ENCODE peak calls at places on chromosomes 2 and 18, in nine cellular contexts. One of them, this sample, is unnamed.

GRCh38 chr2:28469947-28470585 is 25.8 kb upstream of the PLB1 start:
- DNase-seq in cardiac muscle cell: no peak
- DNase-seq in HFF-Myc: no peak
- DNase-seq in AG09319: no peak
- DNase-seq in stomach: no peak
- DNase-seq in neural progenitor cell: no peak
- DNase-seq in OCI-LY7: no peak
- DNase-seq in astrocyte: no peak
- DNase-seq in epithelial cell of esophagus: no peak
- DNase-seq in this sample: no peak

GRCh38 chr2:168211664-168212163 is 35.7 kb downstream of the STK39 start:
- DNase-seq in epithelial cell of esophagus: no peak
- DNase-seq in AG09319: no peak
- DNase-seq in cardiac muscle cell: no peak
- DNase-seq in neural progenitor cell: no peak
- DNase-seq in stomach: no peak
- DNase-seq in OCI-LY7: no peak
- DNase-seq in HFF-Myc: no peak
- DNase-seq in astrocyte: peak; percentile 49
- DNase-seq in this sample: peak; percentile 66

GRCh38 chr2:212337036-212337435 is 201.6 kb downstream of the ERBB4 start:
- DNase-seq in epithelial cell of esophagus: peak; percentile 20
- DNase-seq in OCI-LY7: no peak
- DNase-seq in cardiac muscle cell: no peak
- DNase-seq in neural progenitor cell: no peak
- DNase-seq in stomach: no peak
- DNase-seq in astrocyte: no peak
- DNase-seq in AG09319: no peak
- DNase-seq in HFF-Myc: no peak
- DNase-seq in this sample: no peak

GRCh38 chr18:36440614-36441013 is 143.1 kb downstream of the FHOD3 start:
- DNase-seq in cardiac muscle cell: no peak
- DNase-seq in AG09319: no peak
- DNase-seq in HFF-Myc: no peak
- DNase-seq in astrocyte: peak; percentile 81
- DNase-seq in stomach: no peak
- DNase-seq in neural progenitor cell: no peak
- DNase-seq in epithelial cell of esophagus: no peak
- DNase-seq in OCI-LY7: no peak
- DNase-seq in this sample: no peak

GRCh38 chr2:112001136-112001764 is 53.8 kb upstream of the TMEM87B start:
- DNase-seq in AG09319: no peak
- DNase-seq in HFF-Myc: no peak
- DNase-seq in astrocyte: no peak
- DNase-seq in cardiac muscle cell: no peak
- DNase-seq in epithelial cell of esophagus: no peak
- DNase-seq in stomach: no peak
- DNase-seq in neural progenitor cell: no peak
- DNase-seq in OCI-LY7: peak; percentile 55
- DNase-seq in this sample: no peak

GRCh38 chr2:27638023-27638637 is 9.3 kb downstream of the GPN1 start:
- DNase-seq in OCI-LY7: no peak
- DNase-seq in astrocyte: peak; percentile 97
- DNase-seq in neural progenitor cell: no peak
- DNase-seq in stomach: no peak
- DNase-seq in epithelial cell of esophagus: peak; percentile 94
- DNase-seq in HFF-Myc: no peak
- DNase-seq in cardiac muscle cell: no peak
- DNase-seq in AG09319: no peak
- DNase-seq in this sample: peak; percentile 33

GRCh38 chr2:138718405-138718804 is 61.8 kb downstream of the NXPH2 start:
- DNase-seq in epithelial cell of esophagus: no peak
- DNase-seq in cardiac muscle cell: no peak
- DNase-seq in AG09319: no peak
- DNase-seq in OCI-LY7: no peak
- DNase-seq in neural progenitor cell: no peak
- DNase-seq in HFF-Myc: no peak
- DNase-seq in stomach: no peak
- DNase-seq in astrocyte: no peak
- DNase-seq in this sample: no peak

GRCh38 chr2:96860065-96861029 is 2.5 kb upstream of the ANKRD39 start:
- DNase-seq in stomach: no peak
- DNase-seq in OCI-LY7: no peak
- DNase-seq in HFF-Myc: no peak
- DNase-seq in AG09319: no peak
- DNase-seq in epithelial cell of esophagus: no peak
- DNase-seq in astrocyte: no peak
- DNase-seq in neural progenitor cell: no peak
- DNase-seq in cardiac muscle cell: no peak
- DNase-seq in this sample: peak; percentile 71

GRCh38 chr18:48408111-48408726 is 964 bp downstream of the ZBTB7C start:
- DNase-seq in stomach: no peak
- DNase-seq in HFF-Myc: no peak
- DNase-seq in astrocyte: no peak
- DNase-seq in cardiac muscle cell: peak; percentile 10
- DNase-seq in OCI-LY7: no peak
- DNase-seq in epithelial cell of esophagus: peak; percentile 34
- DNase-seq in AG09319: no peak
- DNase-seq in neural progenitor cell: peak; percentile 33
- DNase-seq in this sample: no peak

GRCh38 chr2:192741889-192742288 is 547.2 kb upstream of the TMEFF2 start:
- DNase-seq in OCI-LY7: no peak
- DNase-seq in AG09319: no peak
- DNase-seq in HFF-Myc: no peak
- DNase-seq in epithelial cell of esophagus: peak; percentile 40
- DNase-seq in stomach: no peak
- DNase-seq in neural progenitor cell: peak; percentile 56
- DNase-seq in cardiac muscle cell: peak; percentile 50
- DNase-seq in astrocyte: no peak
- DNase-seq in this sample: no peak

GRCh38 chr2:238979636-238980035 is 131.8 kb downstream of the TWIST2 start:
- DNase-seq in astrocyte: no peak
- DNase-seq in OCI-LY7: no peak
- DNase-seq in cardiac muscle cell: no peak
- DNase-seq in neural progenitor cell: no peak
- DNase-seq in stomach: no peak
- DNase-seq in epithelial cell of esophagus: no peak
- DNase-seq in HFF-Myc: no peak
- DNase-seq in AG09319: no peak
- DNase-seq in this sample: no peak

GRCh38 chr18:39453882-39454281 is 1888.3 kb upstream of the CELF4 start:
- DNase-seq in cardiac muscle cell: no peak
- DNase-seq in neural progenitor cell: no peak
- DNase-seq in AG09319: peak; percentile 5
- DNase-seq in OCI-LY7: no peak
- DNase-seq in HFF-Myc: no peak
- DNase-seq in astrocyte: peak; percentile 61
- DNase-seq in stomach: no peak
- DNase-seq in epithelial cell of esophagus: peak; percentile 35
- DNase-seq in this sample: no peak

GRCh38 chr2:241035818-241036396 is 37.5 kb downstream of the SNED1 start:
- DNase-seq in OCI-LY7: no peak
- DNase-seq in AG09319: no peak
- DNase-seq in stomach: no peak
- DNase-seq in neural progenitor cell: peak; percentile 41
- DNase-seq in cardiac muscle cell: no peak
- DNase-seq in HFF-Myc: no peak
- DNase-seq in epithelial cell of esophagus: no peak
- DNase-seq in astrocyte: no peak
- DNase-seq in this sample: peak; percentile 45

GRCh38 chr18:22913861-22914260 is 19.3 kb upstream of the RBBP8 start:
- DNase-seq in epithelial cell of esophagus: peak; percentile 99
- DNase-seq in HFF-Myc: no peak
- DNase-seq in OCI-LY7: no peak
- DNase-seq in astrocyte: no peak
- DNase-seq in AG09319: no peak
- DNase-seq in cardiac muscle cell: no peak
- DNase-seq in stomach: peak; percentile 88
- DNase-seq in neural progenitor cell: no peak
- DNase-seq in this sample: no peak

GRCh38 chr2:121558329-121558728 is 27.6 kb downstream of the RNU4ATAC start:
- DNase-seq in AG09319: no peak
- DNase-seq in neural progenitor cell: no peak
- DNase-seq in HFF-Myc: no peak
- DNase-seq in stomach: no peak
- DNase-seq in astrocyte: no peak
- DNase-seq in OCI-LY7: peak; percentile 51
- DNase-seq in epithelial cell of esophagus: no peak
- DNase-seq in cardiac muscle cell: no peak
- DNase-seq in this sample: no peak

GRCh38 chr2:239677455-239678185 is 276.8 kb upstream of the HDAC4 start:
- DNase-seq in HFF-Myc: no peak
- DNase-seq in neural progenitor cell: no peak
- DNase-seq in epithelial cell of esophagus: no peak
- DNase-seq in cardiac muscle cell: no peak
- DNase-seq in astrocyte: no peak
- DNase-seq in AG09319: no peak
- DNase-seq in OCI-LY7: no peak
- DNase-seq in stomach: no peak
- DNase-seq in this sample: no peak

GRCh38 chr18:27599202-27599829 is 414.2 kb upstream of the CHST9 start:
- DNase-seq in AG09319: no peak
- DNase-seq in cardiac muscle cell: peak; percentile 72
- DNase-seq in neural progenitor cell: peak; percentile 79
- DNase-seq in stomach: peak; percentile 45
- DNase-seq in HFF-Myc: peak; percentile 21
- DNase-seq in OCI-LY7: peak; percentile 53
- DNase-seq in astrocyte: no peak
- DNase-seq in epithelial cell of esophagus: peak; percentile 71
- DNase-seq in this sample: peak; percentile 49

GRCh38 chr2:178205853-178206516 is 11.7 kb downstream of the OSBPL6 start:
- DNase-seq in OCI-LY7: no peak
- DNase-seq in epithelial cell of esophagus: peak; percentile 54
- DNase-seq in cardiac muscle cell: no peak
- DNase-seq in AG09319: no peak
- DNase-seq in astrocyte: peak; percentile 86
- DNase-seq in neural progenitor cell: no peak
- DNase-seq in stomach: no peak
- DNase-seq in HFF-Myc: no peak
- DNase-seq in this sample: no peak

GRCh38 chr2:178208336-178208735 is 14.0 kb downstream of the OSBPL6 start:
- DNase-seq in astrocyte: no peak
- DNase-seq in HFF-Myc: no peak
- DNase-seq in neural progenitor cell: no peak
- DNase-seq in epithelial cell of esophagus: no peak
- DNase-seq in AG09319: no peak
- DNase-seq in stomach: no peak
- DNase-seq in OCI-LY7: no peak
- DNase-seq in cardiac muscle cell: no peak
- DNase-seq in this sample: no peak

GRCh38 chr2:178211460-178211859 is 17.1 kb downstream of the OSBPL6 start:
- DNase-seq in epithelial cell of esophagus: no peak
- DNase-seq in OCI-LY7: no peak
- DNase-seq in astrocyte: no peak
- DNase-seq in stomach: no peak
- DNase-seq in neural progenitor cell: no peak
- DNase-seq in cardiac muscle cell: no peak
- DNase-seq in HFF-Myc: no peak
- DNase-seq in AG09319: no peak
- DNase-seq in this sample: no peak

GRCh38 chr2:178211943-178212342 is 17.6 kb downstream of the OSBPL6 start:
- DNase-seq in OCI-LY7: no peak
- DNase-seq in astrocyte: no peak
- DNase-seq in epithelial cell of esophagus: no peak
- DNase-seq in neural progenitor cell: peak; percentile 92
- DNase-seq in cardiac muscle cell: no peak
- DNase-seq in AG09319: no peak
- DNase-seq in stomach: no peak
- DNase-seq in HFF-Myc: no peak
- DNase-seq in this sample: no peak

GRCh38 chr2:178208817-178209216 is 14.5 kb downstream of the OSBPL6 start:
- DNase-seq in HFF-Myc: no peak
- DNase-seq in epithelial cell of esophagus: peak; percentile 16
- DNase-seq in neural progenitor cell: no peak
- DNase-seq in stomach: no peak
- DNase-seq in astrocyte: no peak
- DNase-seq in AG09319: no peak
- DNase-seq in cardiac muscle cell: peak; percentile 21
- DNase-seq in OCI-LY7: no peak
- DNase-seq in this sample: no peak
- TF ChIP-seq CTCF in HFF-Myc: peak; percentile 23
- TF ChIP-seq CTCF in epithelial cell of esophagus: peak; percentile 17
- TF ChIP-seq CTCF in neural progenitor cell: peak; percentile 42
- TF ChIP-seq CTCF in stomach: peak; percentile 12
- TF ChIP-seq CTCF in astrocyte: peak; percentile 27
- TF ChIP-seq CTCF in AG09319: peak; percentile 25
- TF ChIP-seq CTCF in cardiac muscle cell: peak; percentile 43
- TF ChIP-seq CTCF in OCI-LY7: peak; percentile 39
- TF ChIP-seq CTCF in this sample: no peak

GRCh38 chr18:49921278-49922037 is 108.1 kb upstream of the ACAA2 start:
- DNase-seq in OCI-LY7: no peak
- DNase-seq in astrocyte: peak; percentile 59
- DNase-seq in HFF-Myc: no peak
- DNase-seq in epithelial cell of esophagus: no peak
- DNase-seq in stomach: no peak
- DNase-seq in neural progenitor cell: no peak
- DNase-seq in AG09319: no peak
- DNase-seq in cardiac muscle cell: no peak
- DNase-seq in this sample: no peak
- TF ChIP-seq CTCF in OCI-LY7: no peak
- TF ChIP-seq CTCF in astrocyte: no peak
- TF ChIP-seq CTCF in HFF-Myc: no peak
- TF ChIP-seq CTCF in epithelial cell of esophagus: no peak
- TF ChIP-seq CTCF in stomach: no peak
- TF ChIP-seq CTCF in neural progenitor cell: no peak
- TF ChIP-seq CTCF in AG09319: no peak
- TF ChIP-seq CTCF in cardiac muscle cell: no peak
- TF ChIP-seq CTCF in this sample: no peak

GRCh38 chr18:34224423-34225217 is at the start of gene NOL4:
- DNase-seq in epithelial cell of esophagus: peak; percentile 58
- DNase-seq in astrocyte: peak; percentile 37
- DNase-seq in cardiac muscle cell: peak; percentile 95
- DNase-seq in AG09319: no peak
- DNase-seq in HFF-Myc: no peak
- DNase-seq in OCI-LY7: no peak
- DNase-seq in neural progenitor cell: peak; percentile 99
- DNase-seq in stomach: peak; percentile 45
- DNase-seq in this sample: peak; percentile 2
- TF ChIP-seq CTCF in epithelial cell of esophagus: peak; percentile 74
- TF ChIP-seq CTCF in astrocyte: no peak
- TF ChIP-seq CTCF in cardiac muscle cell: no peak
- TF ChIP-seq CTCF in AG09319: no peak
- TF ChIP-seq CTCF in HFF-Myc: peak; percentile 6
- TF ChIP-seq CTCF in OCI-LY7: no peak
- TF ChIP-seq CTCF in neural progenitor cell: peak; percentile 72
- TF ChIP-seq CTCF in stomach: peak; percentile 18
- TF ChIP-seq CTCF in this sample: no peak

DNA sequence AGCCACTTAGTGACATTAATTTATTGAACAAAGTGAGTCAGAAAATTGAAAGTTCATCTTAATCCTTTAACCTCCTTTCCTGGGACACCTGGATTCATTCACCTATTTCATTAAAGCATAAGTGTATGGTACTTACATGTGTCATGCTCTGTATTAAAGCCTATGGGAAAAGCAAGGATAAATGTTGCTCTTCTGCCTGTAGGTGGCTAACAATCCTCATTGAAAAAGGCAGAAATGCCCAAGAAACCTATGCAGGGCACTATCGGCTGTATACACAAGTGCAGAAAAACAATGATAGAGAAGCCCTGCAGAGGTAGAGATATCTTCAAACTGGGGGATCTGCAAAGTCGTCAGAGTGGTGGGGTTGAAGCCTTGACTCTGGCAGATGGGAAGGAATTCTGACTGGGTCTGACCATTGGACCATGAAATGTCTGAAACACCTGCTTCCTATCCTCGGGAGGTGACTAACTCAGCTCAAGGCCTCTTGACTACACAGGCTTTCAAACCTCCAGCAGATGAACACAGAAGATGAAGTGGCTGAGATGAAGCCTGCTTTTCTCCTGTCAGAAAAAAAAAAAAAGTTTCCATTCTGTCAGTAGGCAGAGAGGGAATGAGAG is 83.1 kb downstream of the DCC start:
- DNase-seq in OCI-LY7: no peak
- DNase-seq in HFF-Myc: no peak
- DNase-seq in stomach: no peak
- DNase-seq in AG09319: no peak
- DNase-seq in astrocyte: no peak
- DNase-seq in cardiac muscle cell: no peak
- DNase-seq in neural progenitor cell: peak; percentile 12
- DNase-seq in epithelial cell of esophagus: no peak
- DNase-seq in this sample: no peak
- TF ChIP-seq CTCF in OCI-LY7: no peak
- TF ChIP-seq CTCF in HFF-Myc: no peak
- TF ChIP-seq CTCF in stomach: no peak
- TF ChIP-seq CTCF in AG09319: no peak
- TF ChIP-seq CTCF in astrocyte: no peak
- TF ChIP-seq CTCF in cardiac muscle cell: no peak
- TF ChIP-seq CTCF in neural progenitor cell: peak; percentile 31
- TF ChIP-seq CTCF in epithelial cell of esophagus: no peak
- TF ChIP-seq CTCF in this sample: no peak